ENCODE peak calls at places on chromosomes 2 and 18, in six cellular contexts. One of them, this sample, is unnamed.

GRCh38 chr2:168717790-168718502 is 84.5 kb upstream of the NOSTRIN start:
- DNase-seq in neuronal stem cell: no peak
- DNase-seq in mesenchymal stem cell: no peak
- DNase-seq in H9: no peak
- DNase-seq in H1: no peak
- DNase-seq in mesendoderm: no peak
- DNase-seq in this sample: no peak

GRCh38 chr18:59063300-59063895 is 76.3 kb upstream of the SEC11C start:
- DNase-seq in neuronal stem cell: no peak
- DNase-seq in mesenchymal stem cell: peak; percentile 30
- DNase-seq in H9: no peak
- DNase-seq in H1: no peak
- DNase-seq in mesendoderm: no peak
- DNase-seq in this sample: no peak

GRCh38 chr2:38978504-38978903 is 88.8 kb downstream of the ARHGEF33 start:
- DNase-seq in neuronal stem cell: no peak
- DNase-seq in mesenchymal stem cell: no peak
- DNase-seq in H9: no peak
- DNase-seq in H1: no peak
- DNase-seq in mesendoderm: peak; percentile 31
- DNase-seq in this sample: no peak

GRCh38 chr2:118848381-118849225 is 1.2 kb upstream of the EN1 start:
- DNase-seq in neuronal stem cell: peak; percentile 32
- DNase-seq in mesenchymal stem cell: no peak
- DNase-seq in H9: peak; percentile 70
- DNase-seq in H1: no peak
- DNase-seq in mesendoderm: peak; percentile 51
- DNase-seq in this sample: no peak

GRCh38 chr18:59742325-59743111 is 45.3 kb upstream of the CCBE1 start:
- DNase-seq in neuronal stem cell: no peak
- DNase-seq in mesenchymal stem cell: peak; percentile 78
- DNase-seq in H9: no peak
- DNase-seq in H1: no peak
- DNase-seq in mesendoderm: no peak
- DNase-seq in this sample: peak; percentile 62

GRCh38 chr18:12960846-12961397 is 13.1 kb downstream of the SEH1L start:
- DNase-seq in neuronal stem cell: no peak
- DNase-seq in mesenchymal stem cell: no peak
- DNase-seq in H9: no peak
- DNase-seq in H1: no peak
- DNase-seq in mesendoderm: no peak
- DNase-seq in this sample: no peak

GRCh38 chr18:48889981-48890735 is 60.6 kb downstream of the SMAD7 start:
- DNase-seq in neuronal stem cell: no peak
- DNase-seq in mesenchymal stem cell: no peak
- DNase-seq in H9: peak; percentile 31
- DNase-seq in H1: no peak
- DNase-seq in mesendoderm: no peak
- DNase-seq in this sample: no peak

GRCh38 chr2:29011650-29012060 is 30.6 kb downstream of the TOGARAM2 start:
- DNase-seq in neuronal stem cell: no peak
- DNase-seq in mesenchymal stem cell: no peak
- DNase-seq in H9: no peak
- DNase-seq in H1: no peak
- DNase-seq in mesendoderm: no peak
- DNase-seq in this sample: no peak

GRCh38 chr2:168178520-168178919 is 68.9 kb downstream of the STK39 start:
- DNase-seq in neuronal stem cell: no peak
- DNase-seq in mesenchymal stem cell: no peak
- DNase-seq in H9: no peak
- DNase-seq in H1: no peak
- DNase-seq in mesendoderm: peak; percentile 68
- DNase-seq in this sample: no peak

GRCh38 chr2:58291726-58292430 is 50.8 kb upstream of the FANCL start:
- DNase-seq in neuronal stem cell: no peak
- DNase-seq in mesenchymal stem cell: no peak
- DNase-seq in H9: no peak
- DNase-seq in H1: no peak
- DNase-seq in mesendoderm: no peak
- DNase-seq in this sample: no peak

GRCh38 chr2:241701155-241701404 is 759 bp upstream of the ING5 start:
- DNase-seq in neuronal stem cell: no peak
- DNase-seq in mesenchymal stem cell: peak; percentile 84
- DNase-seq in H9: peak; percentile 93
- DNase-seq in H1: no peak
- DNase-seq in mesendoderm: no peak
- DNase-seq in this sample: peak; percentile 73

GRCh38 chr2:48332286-48332685 is 197.7 kb upstream of the STON1 start:
- DNase-seq in neuronal stem cell: no peak
- DNase-seq in mesenchymal stem cell: no peak
- DNase-seq in H9: no peak
- DNase-seq in H1: no peak
- DNase-seq in mesendoderm: no peak
- DNase-seq in this sample: peak; percentile 23

GRCh38 chr18:75204262-75204977 is 4.5 kb downstream of the PTGR3 start:
- DNase-seq in neuronal stem cell: peak; percentile 37
- DNase-seq in mesenchymal stem cell: peak; percentile 29
- DNase-seq in H9: peak; percentile 49
- DNase-seq in H1: no peak
- DNase-seq in mesendoderm: peak; percentile 48
- DNase-seq in this sample: peak; percentile 36

GRCh38 chr2:15159751-15160177 is 401.4 kb downstream of the NBAS start:
- DNase-seq in neuronal stem cell: no peak
- DNase-seq in mesenchymal stem cell: peak; percentile 51
- DNase-seq in H9: no peak
- DNase-seq in H1: no peak
- DNase-seq in mesendoderm: peak; percentile 80
- DNase-seq in this sample: peak; percentile 66

GRCh38 chr2:167005096-167005495 is 116.8 kb downstream of the XIRP2 start:
- DNase-seq in neuronal stem cell: no peak
- DNase-seq in mesenchymal stem cell: no peak
- DNase-seq in H9: no peak
- DNase-seq in H1: no peak
- DNase-seq in mesendoderm: no peak
- DNase-seq in this sample: peak; percentile 69

GRCh38 chr2:104919127-104919526 is 65.2 kb downstream of the POU3F3 start:
- DNase-seq in neuronal stem cell: no peak
- DNase-seq in mesenchymal stem cell: no peak
- DNase-seq in H9: no peak
- DNase-seq in H1: no peak
- DNase-seq in mesendoderm: no peak
- DNase-seq in this sample: no peak

GRCh38 chr2:74930811-74931486 is 27.5 kb upstream of the POLE4 start:
- DNase-seq in neuronal stem cell: no peak
- DNase-seq in mesenchymal stem cell: no peak
- DNase-seq in H9: no peak
- DNase-seq in H1: no peak
- DNase-seq in mesendoderm: no peak
- DNase-seq in this sample: no peak

GRCh38 chr18:61893971-61894750 is 1.4 kb upstream of the RNF152 start:
- DNase-seq in neuronal stem cell: peak; percentile 73
- DNase-seq in mesenchymal stem cell: peak; percentile 79
- DNase-seq in H9: peak; percentile 82
- DNase-seq in H1: peak; percentile 27
- DNase-seq in mesendoderm: peak; percentile 78
- DNase-seq in this sample: peak; percentile 64

GRCh38 chr2:234107861-234108260 is 57.4 kb downstream of the SPP2 start:
- DNase-seq in neuronal stem cell: no peak
- DNase-seq in mesenchymal stem cell: no peak
- DNase-seq in H9: no peak
- DNase-seq in H1: no peak
- DNase-seq in mesendoderm: no peak
- DNase-seq in this sample: no peak

GRCh38 chr18:58998421-58999203 is 133.9 kb downstream of the ZNF532 start:
- DNase-seq in neuronal stem cell: no peak
- DNase-seq in mesenchymal stem cell: peak; percentile 68
- DNase-seq in H9: no peak
- DNase-seq in H1: no peak
- DNase-seq in mesendoderm: peak; percentile 21
- DNase-seq in this sample: peak; percentile 70

DNA sequence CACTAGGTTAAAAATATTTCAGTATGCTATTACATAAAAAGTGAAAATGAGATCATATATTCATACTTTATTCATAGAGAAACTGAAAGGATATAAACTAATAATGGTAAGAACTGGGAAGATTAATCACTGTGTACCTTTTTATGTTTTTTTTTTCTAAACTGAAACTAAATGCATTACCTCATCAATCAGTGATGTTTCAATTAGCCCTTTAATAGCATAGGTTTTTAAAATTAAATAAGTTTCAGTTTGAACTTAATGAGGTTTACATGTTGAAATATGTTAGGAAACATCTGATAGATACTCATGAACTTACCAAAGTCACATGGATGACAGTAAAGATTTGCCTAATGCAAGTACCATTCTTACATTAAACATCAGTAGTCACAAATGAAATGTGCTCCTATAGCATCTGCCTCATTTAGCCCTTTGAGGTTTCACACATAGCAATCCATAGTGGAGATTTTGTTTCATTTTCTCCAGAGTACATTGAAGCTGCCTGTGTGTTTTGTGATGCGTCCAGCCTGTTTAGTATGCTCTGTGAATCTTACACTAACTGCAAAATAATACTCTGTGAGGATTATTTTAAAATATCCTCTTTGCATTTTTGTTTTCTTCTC is 8.9 kb downstream of the MAPRE2 start:
- DNase-seq in neuronal stem cell: no peak
- DNase-seq in mesenchymal stem cell: peak; percentile 54
- DNase-seq in H9: no peak
- DNase-seq in H1: no peak
- DNase-seq in mesendoderm: no peak
- DNase-seq in this sample: no peak
- H3K4me2 ChIP-seq in neuronal stem cell: no peak overlapping the region
- H3K4me2 ChIP-seq in mesenchymal stem cell: no peak overlapping the region
- H3K4me2 ChIP-seq in H9: no peak overlapping the region
- H3K4me2 ChIP-seq in H1: no peak overlapping the region
- H3K4me2 ChIP-seq in mesendoderm: no peak overlapping the region
- H3K4me2 ChIP-seq in this sample: peak overlapping the region; percentile 58

GRCh38 chr2:200814276-200814815 is 2.6 kb downstream of the BZW1 start:
- DNase-seq in neuronal stem cell: no peak
- DNase-seq in mesenchymal stem cell: peak; percentile 37
- DNase-seq in H9: no peak
- DNase-seq in H1: no peak
- DNase-seq in mesendoderm: no peak
- DNase-seq in this sample: no peak

GRCh38 chr2:200810967-200811335 is 759 bp upstream of the BZW1 start:
- DNase-seq in neuronal stem cell: no peak
- DNase-seq in mesenchymal stem cell: no peak
- DNase-seq in H9: no peak
- DNase-seq in H1: no peak
- DNase-seq in mesendoderm: no peak
- DNase-seq in this sample: peak; percentile 30

GRCh38 chr2:200810252-200810650 is 1.5 kb upstream of the BZW1 start:
- DNase-seq in neuronal stem cell: no peak
- DNase-seq in mesenchymal stem cell: peak; percentile 72
- DNase-seq in H9: no peak
- DNase-seq in H1: no peak
- DNase-seq in mesendoderm: peak; percentile 37
- DNase-seq in this sample: peak; percentile 93

GRCh38 chr2:200811336-200812121 is at the start of gene BZW1:
- DNase-seq in neuronal stem cell: peak; percentile 96
- DNase-seq in mesenchymal stem cell: peak; percentile 98
- DNase-seq in H9: peak; percentile 97
- DNase-seq in H1: peak; percentile 90
- DNase-seq in mesendoderm: peak; percentile 99
- DNase-seq in this sample: peak; percentile 96

GRCh38 chr2:200812122-200813022 is 662 bp downstream of the BZW1 start:
- DNase-seq in neuronal stem cell: peak; percentile 52
- DNase-seq in mesenchymal stem cell: peak; percentile 75
- DNase-seq in H9: peak; percentile 53
- DNase-seq in H1: no peak
- DNase-seq in mesendoderm: peak; percentile 70
- DNase-seq in this sample: peak; percentile 49
- H4K8ac ChIP-seq in neuronal stem cell: no peak overlapping the region
- H4K8ac ChIP-seq in mesenchymal stem cell: peak overlapping the region; percentile 87
- H4K8ac ChIP-seq in H9: no peak overlapping the region
- H4K8ac ChIP-seq in H1: peak overlapping the region; percentile 100
- H4K8ac ChIP-seq in mesendoderm: no peak overlapping the region
- H4K8ac ChIP-seq in this sample: no peak overlapping the region

GRCh38 chr2:188202777-188203176 is 88.9 kb upstream of the GULP1 start:
- DNase-seq in neuronal stem cell: no peak
- DNase-seq in mesenchymal stem cell: no peak
- DNase-seq in H9: no peak
- DNase-seq in H1: no peak
- DNase-seq in mesendoderm: no peak
- DNase-seq in this sample: no peak

GRCh38 chr2:188203756-188204155 is 87.9 kb upstream of the GULP1 start:
- DNase-seq in neuronal stem cell: no peak
- DNase-seq in mesenchymal stem cell: no peak
- DNase-seq in H9: no peak
- DNase-seq in H1: no peak
- DNase-seq in mesendoderm: no peak
- DNase-seq in this sample: no peak

GRCh38 chr2:188201639-188202038 is 90.0 kb upstream of the GULP1 start:
- DNase-seq in neuronal stem cell: no peak
- DNase-seq in mesenchymal stem cell: no peak
- DNase-seq in H9: no peak
- DNase-seq in H1: no peak
- DNase-seq in mesendoderm: peak; percentile 58
- DNase-seq in this sample: no peak

GRCh38 chr2:188196343-188197008 is 95.2 kb upstream of the GULP1 start:
- DNase-seq in neuronal stem cell: no peak
- DNase-seq in mesenchymal stem cell: peak; percentile 34
- DNase-seq in H9: no peak
- DNase-seq in H1: no peak
- DNase-seq in mesendoderm: no peak
- DNase-seq in this sample: no peak

DNA sequence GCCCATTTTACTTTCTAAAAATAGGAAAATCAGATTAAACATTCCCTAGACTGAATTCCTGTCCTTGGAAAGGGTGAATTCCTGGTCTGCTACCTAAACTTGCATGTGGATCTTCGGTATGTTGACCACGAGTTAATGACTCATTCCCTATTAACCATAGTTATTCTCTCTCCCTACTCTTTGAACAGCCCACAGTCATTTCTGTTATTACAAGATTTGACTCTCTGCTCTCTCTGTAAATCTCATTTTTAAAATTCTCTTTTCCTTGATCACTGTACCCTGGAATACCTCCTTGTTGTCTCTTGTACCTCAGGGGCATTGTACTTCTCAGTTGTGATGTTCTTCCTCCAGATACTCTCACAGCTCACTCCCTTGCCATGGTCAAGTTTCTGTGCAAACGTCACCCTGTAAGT is 92.0 kb upstream of the GULP1 start:
- DNase-seq in neuronal stem cell: no peak
- DNase-seq in mesenchymal stem cell: peak; percentile 79
- DNase-seq in H9: no peak
- DNase-seq in H1: no peak
- DNase-seq in mesendoderm: peak; percentile 64
- DNase-seq in this sample: peak; percentile 90
- H3K4me2 ChIP-seq in neuronal stem cell: no peak overlapping the region
- H3K4me2 ChIP-seq in mesenchymal stem cell: no peak overlapping the region
- H3K4me2 ChIP-seq in H9: no peak overlapping the region
- H3K4me2 ChIP-seq in H1: no peak overlapping the region
- H3K4me2 ChIP-seq in mesendoderm: no peak overlapping the region
- H3K4me2 ChIP-seq in this sample: peak overlapping the region; percentile 41

DNA sequence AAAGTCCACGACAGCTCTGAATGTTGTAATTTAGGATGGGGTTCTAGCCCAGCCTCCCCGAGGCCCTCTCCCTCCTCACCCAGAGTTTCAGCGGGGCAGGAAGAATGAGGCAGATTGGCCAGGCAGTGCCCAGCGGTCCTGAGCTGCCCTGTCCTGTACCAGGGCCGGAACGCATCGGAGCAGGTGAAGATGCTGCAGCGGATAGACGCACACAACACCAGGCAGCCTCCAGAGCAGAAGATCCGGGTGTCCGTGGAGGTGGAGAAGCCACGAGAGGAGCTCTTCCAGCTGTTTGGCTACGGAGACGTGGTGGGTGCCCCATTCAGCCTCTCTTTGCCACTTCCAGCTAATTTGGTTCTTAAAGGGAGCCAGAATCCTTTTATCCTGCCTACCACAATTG is 10.8 kb downstream of the KHK start:
- DNase-seq in neuronal stem cell: no peak
- DNase-seq in mesenchymal stem cell: no peak
- DNase-seq in H9: no peak
- DNase-seq in H1: no peak
- DNase-seq in mesendoderm: no peak
- DNase-seq in this sample: no peak
- H4K8ac ChIP-seq in neuronal stem cell: no peak overlapping the region
- H4K8ac ChIP-seq in mesenchymal stem cell: no peak overlapping the region
- H4K8ac ChIP-seq in H9: no peak overlapping the region
- H4K8ac ChIP-seq in H1: no peak overlapping the region
- H4K8ac ChIP-seq in mesendoderm: no peak overlapping the region
- H4K8ac ChIP-seq in this sample: no peak overlapping the region

This sample was measured in IMR-90.